ENCODE peak calls at places on chromosomes 7 and 10, in eight cellular contexts. R is thoracic aorta; O is T-helper 2 cell; E is posterior vena cava; D is islet precursor cell; W is activated naive CD8-positive, alpha-beta T cell treated with anti-CD3 and anti-CD28 coated beads, Interleukin-2, amount 50 U/mL, for 24 hours; Q is testis; U is HT1080. K is an unnamed sample.

GRCh38 chr10:70347321-70347720 is 35.1 kb downstream of the LRRC20 start:
- DNase-seq in Q (no peak), E (no peak), W (no peak), U (no peak), R (no peak), O (no peak), D (no peak), K (no peak)

GRCh38 chr10:80442879-80443278 is 11.2 kb upstream of the TSPAN14 start:
- DNase-seq in D (peak; percentile 82), U (no peak), O (no peak), R (no peak), E (no peak), Q (no peak), W (no peak), K (no peak)

GRCh38 chr7:116802144-116802747 is 60.1 kb upstream of the CAPZA2 start:
- DNase-seq in O (no peak), R (no peak), E (no peak), Q (no peak), D (no peak), U (no peak), W (no peak), K (no peak)

GRCh38 chr7:141659501-141659900 is 42.5 kb downstream of the DENND11 start:
- DNase-seq in O (no peak), U (no peak), Q (no peak), R (no peak), W (no peak), D (no peak), E (no peak), K (no peak)

GRCh38 chr7:73978681-73979563 is 49.1 kb upstream of the ELN start:
- DNase-seq in U (peak; percentile 29), E (peak; percentile 76), W (peak; percentile 34), D (peak; percentile 87), O (no peak), R (no peak), Q (no peak), K (peak; percentile 61)

GRCh38 chr10:29841724-29842649 is 207.2 kb upstream of the SVIL start:
- DNase-seq in E (no peak), Q (no peak), D (peak; percentile 69), O (no peak), R (peak; percentile 64), W (no peak), U (peak; percentile 45), K (no peak)

GRCh38 chr10:114767589-114768393 is 53.8 kb upstream of the FHIP2A start:
- DNase-seq in Q (peak; percentile 39), U (no peak), D (peak; percentile 61), R (no peak), O (no peak), E (no peak), W (peak; percentile 15), K (no peak)

GRCh38 chr10:79353726-79354125 is 6.5 kb downstream of the PPIF start:
- DNase-seq in O (no peak), Q (peak; percentile 8), R (no peak), U (no peak), E (no peak), W (no peak), D (peak; percentile 5), K (no peak)

GRCh38 chr7:138902156-138902555 is 79.0 kb downstream of the KIAA1549 start:
- DNase-seq in Q (no peak), U (no peak), E (no peak), D (no peak), O (no peak), R (no peak), W (peak; percentile 33), K (no peak)

GRCh38 chr10:97159906-97160305 is 25.9 kb downstream of the SLIT1 start:
- DNase-seq in D (no peak), Q (no peak), R (no peak), U (no peak), E (no peak), O (no peak), W (no peak), K (no peak)

GRCh38 chr7:108425876-108426275 is 30.4 kb downstream of the NRCAM start:
- DNase-seq in Q (no peak), U (no peak), O (no peak), D (no peak), R (no peak), E (no peak), W (no peak), K (no peak)

GRCh38 chr7:26360606-26361005 is 68.9 kb downstream of the SNX10 start:
- DNase-seq in O (no peak), U (no peak), D (no peak), Q (no peak), W (no peak), E (no peak), R (no peak), K (peak; percentile 27)

GRCh38 chr7:47290466-47290865 is 291.4 kb downstream of the TNS3 start:
- DNase-seq in W (no peak), E (no peak), Q (no peak), D (no peak), U (no peak), R (no peak), O (no peak), K (no peak)

GRCh38 chr10:113458461-113458860 is 94.4 kb upstream of the HABP2 start:
- DNase-seq in U (no peak), O (no peak), W (no peak), Q (no peak), E (no peak), R (no peak), D (no peak), K (no peak)

GRCh38 chr10:70890917-70891431 is 2.6 kb upstream of the PCBD1 start:
- DNase-seq in R (no peak), U (no peak), O (no peak), Q (peak; percentile 90), W (no peak), E (no peak), D (peak; percentile 80), K (no peak)

GRCh38 chr7:71538210-71538609 is 406.3 kb downstream of the GALNT17 start:
- DNase-seq in R (no peak), D (peak; percentile 58), Q (no peak), U (no peak), E (no peak), O (no peak), W (no peak), K (no peak)

GRCh38 chr10:129863231-129863663 is 100.8 kb downstream of the EBF3 start:
- DNase-seq in Q (no peak), U (no peak), R (no peak), E (no peak), D (peak; percentile 91), W (no peak), O (no peak), K (no peak)

GRCh38 chr7:134852626-134853025 is 73.2 kb downstream of the CALD1 start:
- DNase-seq in W (no peak), Q (no peak), E (no peak), O (no peak), R (no peak), D (no peak), U (no peak), K (no peak)